ENCODE peak calls at places on chromosomes 13 and 19, in ten cellular contexts. T, X, V, S, B, J, Q, H, F and R are unnamed samples.

GRCh38 chr13:109509154-109509905 is 277.1 kb downstream of the IRS2 start:
- DNase-seq in T (peak), X (no peak), V (no peak), S (no peak), B (no peak), J (no peak), Q (no peak), H (peak), F (no peak), R (no peak)

GRCh38 chr13:45206340-45206739 is 5.5 kb upstream of the KCTD4 start:
- DNase-seq in T (peak), X (no peak), V (peak), S (no peak), B (no peak), J (peak), Q (peak), H (peak), F (no peak), R (peak)

GRCh38 chr13:24253520-24254150 is 55.7 kb upstream of the C1QTNF9 start:
- DNase-seq in T (no peak), X (no peak), V (no peak), S (no peak), B (no peak), J (no peak), Q (no peak), H (no peak), F (no peak), R (no peak)

GRCh38 chr19:850221-850978 is 1.7 kb upstream of the ELANE start:
- DNase-seq in T (peak), X (peak), V (no peak), S (peak), B (peak), J (peak), Q (peak), H (no peak), F (peak), R (no peak)

GRCh38 chr13:71866173-71867091 is 572 bp downstream of the DACH1 start:
- DNase-seq in T (no peak), X (peak), V (no peak), S (peak), B (peak), J (no peak), Q (no peak), H (no peak), F (peak), R (no peak)

GRCh38 chr19:30674656-30675055 is 302.5 kb downstream of the ZNF536 start:
- DNase-seq in T (no peak), X (no peak), V (no peak), S (no peak), B (no peak), J (no peak), Q (no peak), H (no peak), F (no peak), R (no peak)

GRCh38 chr13:82674546-82674945 is 1207.7 kb downstream of the SLITRK1 start:
- DNase-seq in T (no peak), X (no peak), V (no peak), S (no peak), B (no peak), J (no peak), Q (no peak), H (no peak), F (no peak), R (no peak)

GRCh38 chr13:72782717-72783116 is 784 bp downstream of the PIBF1 start:
- DNase-seq in T (peak), X (no peak), V (no peak), S (peak), B (no peak), J (peak), Q (no peak), H (no peak), F (no peak), R (no peak)

GRCh38 chr13:49421391-49421790 is 22.5 kb downstream of the CAB39L start:
- DNase-seq in T (no peak), X (no peak), V (no peak), S (no peak), B (no peak), J (peak), Q (no peak), H (no peak), F (peak), R (no peak)

GRCh38 chr13:105972306-105972721 is 563.1 kb downstream of the EFNB2 start:
- DNase-seq in T (no peak), X (no peak), V (no peak), S (no peak), B (no peak), J (no peak), Q (no peak), H (no peak), F (no peak), R (no peak)

GRCh38 chr19:38250821-38251563 is 5.2 kb downstream of the PPP1R14A start:
- DNase-seq in T (no peak), X (no peak), V (no peak), S (no peak), B (peak), J (no peak), Q (no peak), H (no peak), F (peak), R (no peak)

GRCh38 chr13:48069573-48069972 is 25.3 kb downstream of the MED4 start:
- DNase-seq in T (no peak), X (no peak), V (no peak), S (no peak), B (no peak), J (no peak), Q (no peak), H (no peak), F (no peak), R (no peak)

GRCh38 chr19:12766051-12766521 is 9.3 kb downstream of the HOOK2 start:
- DNase-seq in T (peak), X (peak), V (no peak), S (no peak), B (peak), J (peak), Q (no peak), H (no peak), F (peak), R (no peak)

GRCh38 chr19:30059741-30060140 is 117.7 kb downstream of the URI1 start:
- DNase-seq in T (no peak), X (no peak), V (no peak), S (peak), B (no peak), J (no peak), Q (no peak), H (no peak), F (no peak), R (no peak)

GRCh38 chr19:45645631-45646344 is 6.6 kb upstream of the EML2 start:
- DNase-seq in T (peak), X (peak), V (peak), S (peak), B (peak), J (peak), Q (no peak), H (peak), F (peak), R (no peak)

GRCh38 chr13:39329182-39329639 is 273.8 kb downstream of the LHFPL6 start:
- DNase-seq in T (peak), X (no peak), V (no peak), S (no peak), B (no peak), J (no peak), Q (no peak), H (no peak), F (no peak), R (no peak)

GRCh38 chr19:3140667-3141038 is 4.8 kb downstream of the GNA15 start:
- DNase-seq in T (no peak), X (no peak), V (no peak), S (no peak), B (no peak), J (no peak), Q (no peak), H (no peak), F (no peak), R (no peak)

GRCh38 chr19:42352216-42352892 is 26.9 kb downstream of the MEGF8 start:
- DNase-seq in T (no peak), X (no peak), V (no peak), S (peak), B (no peak), J (peak), Q (no peak), H (peak), F (no peak), R (no peak)

GRCh38 chr13:22812793-22813192 is 368.0 kb upstream of the SGCG start:
- DNase-seq in T (no peak), X (no peak), V (no peak), S (no peak), B (no peak), J (peak), Q (no peak), H (no peak), F (no peak), R (no peak)

GRCh38 chr19:49515767-49516166 is 3.3 kb downstream of the FCGRT start:
- DNase-seq in T (no peak), X (no peak), V (no peak), S (no peak), B (no peak), J (no peak), Q (no peak), H (no peak), F (no peak), R (no peak)

DNA sequence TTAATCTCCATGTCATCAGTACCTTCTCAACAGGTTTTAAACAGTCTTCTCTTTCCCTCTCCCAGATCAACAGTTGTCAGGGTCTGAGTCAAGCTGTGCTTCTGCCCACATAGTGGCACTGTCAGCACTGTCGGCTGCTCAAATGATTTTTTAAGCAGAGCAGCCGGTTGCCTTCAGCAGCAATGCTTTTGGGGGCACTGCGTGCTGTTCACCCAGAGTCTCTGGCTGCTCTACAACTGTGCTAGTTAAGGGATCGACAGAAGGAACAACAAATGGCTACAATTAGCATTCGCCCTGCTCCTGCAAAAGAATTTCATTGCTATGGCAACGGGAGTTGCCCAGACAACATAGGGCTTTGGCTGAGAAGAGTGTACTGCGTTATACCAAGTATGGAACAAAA is 412.9 kb downstream of the DIAPH3 start:
- DNase-seq in T (peak), X (no peak), V (no peak), S (peak), B (no peak), J (no peak), Q (peak), H (peak), F (no peak), R (peak)
- TF ChIP-seq CTCF in T (no peak), X (no peak), V (no peak), S (peak), B (no peak), J (no peak), Q (no peak), H (no peak), F (no peak), R (peak)

DNA sequence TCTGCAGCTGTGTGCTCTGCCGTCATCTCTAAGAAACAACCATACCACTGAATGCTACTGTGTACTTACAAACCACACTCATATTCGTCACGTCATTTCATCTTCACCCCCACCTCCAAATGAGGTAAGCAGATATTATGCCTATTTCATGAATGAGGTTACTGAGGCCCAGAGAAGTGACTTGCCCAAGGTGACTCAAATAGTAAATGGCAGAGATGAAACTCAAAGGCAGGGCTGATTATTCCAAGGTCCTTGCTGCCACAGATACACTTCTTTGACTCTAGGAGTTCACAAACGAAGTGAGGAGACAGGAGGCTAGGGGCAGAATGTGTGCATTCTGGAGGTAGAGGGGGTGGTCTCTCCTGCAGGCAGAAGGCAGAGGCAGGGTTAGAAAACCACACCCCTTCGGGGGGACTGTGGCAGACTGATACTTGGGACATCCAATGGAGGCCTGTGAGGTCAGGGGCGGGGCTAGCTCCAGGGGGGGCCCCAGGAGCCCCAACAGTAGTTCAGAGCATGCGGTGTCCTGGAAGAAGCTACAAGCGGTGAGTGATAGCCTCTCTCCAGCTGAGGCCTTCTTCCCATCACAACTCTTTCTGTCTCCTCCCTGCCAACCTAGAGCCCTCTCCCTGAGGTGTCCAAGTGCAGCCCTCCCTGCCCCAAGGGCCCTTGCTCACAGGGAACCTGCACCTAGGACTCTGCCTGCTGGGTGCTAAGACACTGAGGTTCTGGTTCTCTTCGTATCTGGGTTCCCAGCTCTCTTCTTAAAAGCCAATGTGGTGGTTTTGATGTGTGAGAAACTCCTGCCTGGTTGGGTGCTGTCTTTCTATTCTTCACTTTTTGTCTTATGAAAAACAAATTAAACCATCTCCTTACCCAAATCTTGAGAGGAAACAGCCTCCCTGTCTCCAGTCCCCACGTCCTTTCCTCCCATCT is 4.6 kb upstream of the KMT2B start:
- DNase-seq in T (no peak), X (no peak), V (no peak), S (no peak), B (no peak), J (no peak), Q (no peak), H (no peak), F (no peak), R (no peak)
- H3K4me3 ChIP-seq in T (no peak), X (no peak), V (no peak), S (no peak), B (no peak), J (no peak), Q (no peak), H (no peak), F (no peak), R (no peak)

GRCh38 chr13:59700281-59700680 is 463.4 kb downstream of the DIAPH3 start:
- DNase-seq in T (no peak), X (no peak), V (no peak), S (no peak), B (no peak), J (no peak), Q (no peak), H (no peak), F (no peak), R (no peak)
- TF ChIP-seq CTCF in T (no peak), X (no peak), V (no peak), S (no peak), B (no peak), J (no peak), Q (no peak), H (no peak), F (no peak), R (no peak)

GRCh38 chr13:36675213-36675536 is 1.4 kb downstream of the SERTM1 start:
- DNase-seq in T (no peak), X (no peak), V (no peak), S (no peak), B (no peak), J (no peak), Q (no peak), H (no peak), F (no peak), R (no peak)

GRCh38 chr13:36674337-36675212 is 755 bp downstream of the SERTM1 start:
- DNase-seq in T (no peak), X (no peak), V (no peak), S (peak), B (no peak), J (no peak), Q (no peak), H (no peak), F (no peak), R (no peak)

GRCh38 chr13:36673352-36673751 is 468 bp upstream of the SERTM1 start:
- DNase-seq in T (no peak), X (no peak), V (no peak), S (no peak), B (no peak), J (no peak), Q (no peak), H (no peak), F (no peak), R (no peak)

GRCh38 chr13:36673838-36674326 is at the start of gene SERTM1:
- DNase-seq in T (peak), X (no peak), V (no peak), S (peak), B (peak), J (peak), Q (no peak), H (no peak), F (peak), R (no peak)
- H3K4me3 ChIP-seq in T (peak), X (no peak), V (no peak), S (peak), B (no peak), J (no peak), Q (no peak), H (peak), F (peak), R (no peak)

GRCh38 chr19:50629194-50629593 is 10.5 kb downstream of the SYT3 start:
- DNase-seq in T (no peak), X (no peak), V (no peak), S (no peak), B (no peak), J (no peak), Q (no peak), H (no peak), F (no peak), R (no peak)

GRCh38 chr19:50633359-50633758 is 6.3 kb downstream of the SYT3 start:
- DNase-seq in T (no peak), X (no peak), V (no peak), S (no peak), B (no peak), J (no peak), Q (no peak), H (no peak), F (no peak), R (no peak)

GRCh38 chr19:50633973-50634372 is 5.7 kb downstream of the SYT3 start:
- DNase-seq in T (no peak), X (no peak), V (no peak), S (no peak), B (no peak), J (no peak), Q (no peak), H (no peak), F (no peak), R (no peak)

GRCh38 chr19:50629801-50630200 is 9.9 kb downstream of the SYT3 start:
- DNase-seq in T (no peak), X (no peak), V (no peak), S (no peak), B (no peak), J (no peak), Q (no peak), H (no peak), F (no peak), R (no peak)

DNA sequence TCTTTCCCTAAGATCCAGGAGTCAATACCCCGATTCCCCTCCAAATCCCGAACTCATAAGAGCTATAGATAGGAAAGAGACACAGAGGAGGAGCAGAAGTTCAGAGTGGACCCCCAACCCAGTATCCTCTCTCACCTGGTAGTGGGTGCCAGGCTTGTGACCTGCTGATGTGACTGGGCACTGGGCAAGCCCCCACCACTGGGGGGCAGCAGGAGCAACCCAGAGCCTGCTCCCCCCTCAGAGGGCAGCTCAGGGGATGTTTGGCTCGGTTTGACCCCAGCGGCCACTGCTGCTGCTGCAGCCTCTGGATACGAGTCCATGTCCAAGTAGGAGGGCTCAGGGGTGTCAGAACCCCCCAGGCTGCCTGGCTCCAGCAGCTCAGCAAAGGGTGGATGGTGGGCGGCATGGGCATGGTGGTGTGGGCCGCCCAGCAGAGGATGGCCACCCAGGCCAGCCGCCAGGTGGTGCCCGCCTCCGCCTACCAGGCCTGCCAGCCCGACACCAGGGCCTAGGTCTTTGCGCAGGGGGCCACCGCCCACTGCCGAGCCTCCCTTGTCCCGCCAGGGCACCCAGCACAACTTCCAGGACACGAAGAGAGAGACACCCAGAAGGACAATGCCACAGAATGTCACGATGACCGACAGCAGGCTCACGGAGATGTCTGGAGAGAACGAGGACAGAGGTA is 7.4 kb downstream of the SYT3 start:
- DNase-seq in T (no peak), X (no peak), V (no peak), S (no peak), B (no peak), J (no peak), Q (no peak), H (no peak), F (no peak), R (no peak)
- TF ChIP-seq CTCF in T (no peak), X (peak), V (no peak), S (no peak), B (no peak), J (no peak), Q (no peak), H (no peak), F (no peak), R (no peak)

DNA sequence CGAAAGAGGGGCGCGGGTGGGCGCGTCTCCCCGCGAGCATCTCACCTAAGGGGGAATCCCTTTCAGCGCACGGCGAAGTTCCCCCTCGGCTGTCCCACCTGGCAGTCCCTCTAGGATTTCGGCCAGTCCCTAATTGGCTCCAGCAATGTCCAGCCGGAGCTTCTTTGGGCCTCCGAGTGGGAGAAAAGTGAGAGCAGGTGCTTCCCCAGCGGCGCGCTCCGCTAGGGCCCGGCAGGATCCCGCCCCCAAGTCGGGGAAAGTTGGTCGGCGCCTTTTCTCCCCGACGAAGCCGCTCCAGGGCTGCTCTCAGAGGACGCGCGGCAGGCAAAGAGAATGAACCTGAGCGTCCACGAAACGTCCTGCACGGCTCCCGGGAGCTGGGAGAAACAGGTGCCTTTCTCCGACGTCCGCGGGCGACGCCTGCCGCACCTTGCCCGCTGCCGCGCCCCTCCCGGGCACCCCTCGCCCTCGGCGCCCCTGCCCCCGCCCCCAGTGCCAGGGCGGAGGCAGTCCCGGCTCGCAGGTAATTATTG is 366 bp upstream of the KL start:
- DNase-seq in T (no peak), X (peak), V (no peak), S (no peak), B (peak), J (no peak), Q (no peak), H (no peak), F (peak), R (no peak)
- H3K4me3 ChIP-seq in T (no peak), X (peak), V (no peak), S (peak), B (peak), J (peak), Q (no peak), H (peak), F (peak), R (peak)

GRCh38 chr13:93002071-93002470 is 224.5 kb upstream of the GPC6 start:
- DNase-seq in T (no peak), X (no peak), V (no peak), S (no peak), B (no peak), J (no peak), Q (no peak), H (peak), F (no peak), R (no peak)

GRCh38 chr13:93007928-93008327 is 218.7 kb upstream of the GPC6 start:
- DNase-seq in T (no peak), X (no peak), V (no peak), S (no peak), B (no peak), J (no peak), Q (no peak), H (no peak), F (no peak), R (no peak)

GRCh38 chr13:93003531-93003930 is 223.1 kb upstream of the GPC6 start:
- DNase-seq in T (no peak), X (no peak), V (no peak), S (no peak), B (no peak), J (no peak), Q (no peak), H (no peak), F (no peak), R (no peak)

DNA sequence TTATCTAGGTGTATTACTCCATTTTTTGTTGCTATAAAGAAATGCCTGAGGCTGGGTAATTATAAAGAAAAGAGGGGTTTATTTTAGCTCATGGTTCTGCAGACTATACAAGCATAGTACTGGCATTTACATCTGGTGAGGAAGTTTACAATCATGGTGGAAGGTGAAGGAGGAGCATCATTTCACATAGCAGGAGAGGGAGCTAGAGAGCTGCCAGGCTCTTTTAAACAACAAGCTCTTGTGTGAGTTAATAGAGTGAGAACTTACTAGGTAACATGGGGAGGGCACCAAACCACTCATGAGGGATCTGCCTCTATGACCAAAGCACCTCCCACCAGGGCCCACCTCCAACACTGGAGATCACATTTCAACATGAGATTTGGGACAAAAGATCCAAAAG is 221.7 kb upstream of the GPC6 start:
- DNase-seq in T (peak), X (no peak), V (no peak), S (no peak), B (no peak), J (peak), Q (peak), H (peak), F (no peak), R (no peak)
- TF ChIP-seq CTCF in T (peak), X (no peak), V (peak), S (peak), B (no peak), J (no peak), Q (peak), H (peak), F (no peak), R (peak)